ENCODE peak calls at places on chromosome 2, in nine cellular contexts. One of them, this sample, is unnamed.

GRCh38 chr2:173271825-173272224 is 82.8 kb upstream of the CDCA7 start:
- DNase-seq in aorta: no peak
- DNase-seq in PC-9: peak
- DNase-seq in colonic mucosa: no peak
- DNase-seq in stomach: no peak
- DNase-seq in fibroblast of lung: no peak
- DNase-seq in heart right ventricle: no peak
- DNase-seq in GM23248: peak
- DNase-seq in breast epithelium: no peak
- DNase-seq in this sample: no peak

GRCh38 chr2:201093573-201093972 is 21.8 kb downstream of the NDUFB3 start:
- DNase-seq in colonic mucosa: no peak
- DNase-seq in breast epithelium: no peak
- DNase-seq in fibroblast of lung: peak
- DNase-seq in PC-9: no peak
- DNase-seq in aorta: no peak
- DNase-seq in heart right ventricle: no peak
- DNase-seq in GM23248: peak
- DNase-seq in stomach: no peak
- DNase-seq in this sample: no peak

GRCh38 chr2:131046580-131047274 is 46.5 kb downstream of the FAM168B start:
- DNase-seq in aorta: no peak
- DNase-seq in colonic mucosa: no peak
- DNase-seq in breast epithelium: no peak
- DNase-seq in fibroblast of lung: no peak
- DNase-seq in stomach: peak
- DNase-seq in GM23248: no peak
- DNase-seq in PC-9: no peak
- DNase-seq in heart right ventricle: peak
- DNase-seq in this sample: no peak

GRCh38 chr2:98568161-98568956 is 40.0 kb downstream of the COA5 start:
- DNase-seq in PC-9: no peak
- DNase-seq in fibroblast of lung: no peak
- DNase-seq in heart right ventricle: no peak
- DNase-seq in colonic mucosa: no peak
- DNase-seq in stomach: no peak
- DNase-seq in GM23248: peak
- DNase-seq in breast epithelium: no peak
- DNase-seq in aorta: no peak
- DNase-seq in this sample: no peak

GRCh38 chr2:18650221-18650620 is 60.9 kb upstream of the NT5C1B start:
- DNase-seq in colonic mucosa: no peak
- DNase-seq in stomach: no peak
- DNase-seq in fibroblast of lung: no peak
- DNase-seq in PC-9: no peak
- DNase-seq in GM23248: no peak
- DNase-seq in breast epithelium: no peak
- DNase-seq in aorta: no peak
- DNase-seq in heart right ventricle: no peak
- DNase-seq in this sample: no peak

GRCh38 chr2:168211664-168212163 is 35.7 kb downstream of the STK39 start:
- DNase-seq in breast epithelium: no peak
- DNase-seq in aorta: no peak
- DNase-seq in heart right ventricle: no peak
- DNase-seq in fibroblast of lung: no peak
- DNase-seq in colonic mucosa: no peak
- DNase-seq in GM23248: no peak
- DNase-seq in PC-9: no peak
- DNase-seq in stomach: no peak
- DNase-seq in this sample: no peak

GRCh38 chr2:25927357-25927756 is 49.1 kb upstream of the ASXL2 start:
- DNase-seq in stomach: no peak
- DNase-seq in PC-9: no peak
- DNase-seq in fibroblast of lung: no peak
- DNase-seq in breast epithelium: no peak
- DNase-seq in aorta: no peak
- DNase-seq in GM23248: no peak
- DNase-seq in colonic mucosa: no peak
- DNase-seq in heart right ventricle: no peak
- DNase-seq in this sample: no peak

GRCh38 chr2:170324640-170325046 is 146.7 kb downstream of the MYO3B start:
- DNase-seq in aorta: no peak
- DNase-seq in stomach: peak
- DNase-seq in heart right ventricle: no peak
- DNase-seq in colonic mucosa: peak
- DNase-seq in fibroblast of lung: peak
- DNase-seq in GM23248: peak
- DNase-seq in breast epithelium: no peak
- DNase-seq in PC-9: peak
- DNase-seq in this sample: no peak

GRCh38 chr2:118112771-118113334 is 24.6 kb downstream of the INSIG2 start:
- DNase-seq in PC-9: peak
- DNase-seq in heart right ventricle: no peak
- DNase-seq in fibroblast of lung: peak
- DNase-seq in stomach: no peak
- DNase-seq in colonic mucosa: no peak
- DNase-seq in breast epithelium: no peak
- DNase-seq in GM23248: peak
- DNase-seq in aorta: no peak
- DNase-seq in this sample: no peak

GRCh38 chr2:159362816-159363251 is 76.3 kb upstream of the WDSUB1 start:
- DNase-seq in PC-9: no peak
- DNase-seq in breast epithelium: no peak
- DNase-seq in aorta: no peak
- DNase-seq in stomach: no peak
- DNase-seq in GM23248: peak
- DNase-seq in colonic mucosa: no peak
- DNase-seq in fibroblast of lung: peak
- DNase-seq in heart right ventricle: no peak
- DNase-seq in this sample: no peak

GRCh38 chr2:215435809-215436704 is at the start of gene FN1:
- DNase-seq in heart right ventricle: peak
- DNase-seq in aorta: peak
- DNase-seq in PC-9: no peak
- DNase-seq in breast epithelium: peak
- DNase-seq in colonic mucosa: peak
- DNase-seq in stomach: peak
- DNase-seq in fibroblast of lung: peak
- DNase-seq in GM23248: peak
- DNase-seq in this sample: peak

GRCh38 chr2:66695211-66695735 is 260.3 kb downstream of the MEIS1 start:
- DNase-seq in breast epithelium: no peak
- DNase-seq in colonic mucosa: no peak
- DNase-seq in fibroblast of lung: no peak
- DNase-seq in aorta: no peak
- DNase-seq in GM23248: no peak
- DNase-seq in heart right ventricle: no peak
- DNase-seq in PC-9: no peak
- DNase-seq in stomach: no peak
- DNase-seq in this sample: no peak

GRCh38 chr2:66691199-66691975 is 256.5 kb downstream of the MEIS1 start:
- DNase-seq in colonic mucosa: no peak
- DNase-seq in fibroblast of lung: peak
- DNase-seq in aorta: no peak
- DNase-seq in breast epithelium: no peak
- DNase-seq in GM23248: peak
- DNase-seq in stomach: no peak
- DNase-seq in PC-9: no peak
- DNase-seq in heart right ventricle: no peak
- DNase-seq in this sample: no peak

GRCh38 chr2:66694087-66694858 is 259.3 kb downstream of the MEIS1 start:
- DNase-seq in PC-9: no peak
- DNase-seq in breast epithelium: no peak
- DNase-seq in stomach: no peak
- DNase-seq in heart right ventricle: no peak
- DNase-seq in fibroblast of lung: no peak
- DNase-seq in colonic mucosa: no peak
- DNase-seq in GM23248: no peak
- DNase-seq in aorta: no peak
- DNase-seq in this sample: no peak

GRCh38 chr2:66693007-66693965 is 258.4 kb downstream of the MEIS1 start:
- DNase-seq in heart right ventricle: no peak
- DNase-seq in fibroblast of lung: peak
- DNase-seq in GM23248: no peak
- DNase-seq in stomach: no peak
- DNase-seq in breast epithelium: no peak
- DNase-seq in colonic mucosa: no peak
- DNase-seq in PC-9: no peak
- DNase-seq in aorta: no peak
- DNase-seq in this sample: no peak

DNA sequence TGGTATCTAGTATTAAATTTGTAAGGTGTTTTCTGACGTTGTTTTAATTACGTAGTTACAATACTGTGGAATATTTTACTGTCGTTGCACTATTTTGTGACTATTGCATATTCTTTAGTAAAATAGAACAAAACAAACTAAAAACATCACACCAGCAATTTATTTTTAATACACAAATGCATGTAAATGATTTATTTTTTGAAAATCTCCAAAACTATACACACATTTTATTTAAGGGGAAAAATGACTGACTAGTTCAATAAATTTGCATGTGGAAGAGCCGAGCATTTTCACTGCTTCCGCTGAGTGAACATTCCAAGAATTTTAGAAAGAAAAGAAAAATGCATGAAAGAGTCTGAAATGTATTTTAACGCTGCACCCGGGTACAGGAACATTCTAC is 257.6 kb downstream of the MEIS1 start:
- DNase-seq in breast epithelium: no peak
- DNase-seq in aorta: no peak
- DNase-seq in heart right ventricle: no peak
- DNase-seq in fibroblast of lung: peak
- DNase-seq in PC-9: no peak
- DNase-seq in colonic mucosa: no peak
- DNase-seq in stomach: no peak
- DNase-seq in GM23248: no peak
- DNase-seq in this sample: no peak
- H3K4me3 ChIP-seq in breast epithelium: peak
- H3K4me3 ChIP-seq in aorta: no peak
- H3K4me3 ChIP-seq in heart right ventricle: no peak
- H3K4me3 ChIP-seq in fibroblast of lung: no peak
- H3K4me3 ChIP-seq in PC-9: no peak
- H3K4me3 ChIP-seq in colonic mucosa: no peak
- H3K4me3 ChIP-seq in stomach: peak
- H3K4me3 ChIP-seq in GM23248: no peak
- H3K4me3 ChIP-seq in this sample: no peak

DNA sequence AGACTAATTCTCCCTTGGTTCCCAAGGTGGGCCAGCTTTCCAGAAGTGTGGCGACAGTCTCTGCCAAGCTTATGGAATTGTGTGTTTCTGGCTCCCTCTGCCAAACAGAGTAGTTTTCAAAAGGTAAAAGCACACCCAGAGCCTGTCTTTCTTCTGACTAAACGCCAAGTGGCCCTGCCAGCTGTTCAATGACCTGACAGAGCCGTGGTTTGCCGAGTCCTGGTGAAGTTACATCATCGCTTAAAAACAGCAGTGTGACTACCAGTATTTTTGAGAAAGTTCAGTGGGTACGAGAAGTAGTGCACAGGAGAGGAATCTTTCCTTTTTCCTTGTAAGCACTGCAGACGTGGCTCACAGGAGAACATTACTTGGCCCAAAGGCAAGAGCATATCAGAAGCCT is 1.9 kb downstream of the PER2 start:
- DNase-seq in breast epithelium: peak
- DNase-seq in aorta: peak
- DNase-seq in stomach: peak
- DNase-seq in PC-9: peak
- DNase-seq in colonic mucosa: peak
- DNase-seq in GM23248: peak
- DNase-seq in heart right ventricle: peak
- DNase-seq in fibroblast of lung: peak
- DNase-seq in this sample: peak
- H3K27ac ChIP-seq in breast epithelium: peak
- H3K27ac ChIP-seq in aorta: peak
- H3K27ac ChIP-seq in stomach: peak
- H3K27ac ChIP-seq in PC-9: peak
- H3K27ac ChIP-seq in colonic mucosa: peak
- H3K27ac ChIP-seq in GM23248: peak
- H3K27ac ChIP-seq in heart right ventricle: peak
- H3K27ac ChIP-seq in fibroblast of lung: peak
- H3K27ac ChIP-seq in this sample: peak

DNA sequence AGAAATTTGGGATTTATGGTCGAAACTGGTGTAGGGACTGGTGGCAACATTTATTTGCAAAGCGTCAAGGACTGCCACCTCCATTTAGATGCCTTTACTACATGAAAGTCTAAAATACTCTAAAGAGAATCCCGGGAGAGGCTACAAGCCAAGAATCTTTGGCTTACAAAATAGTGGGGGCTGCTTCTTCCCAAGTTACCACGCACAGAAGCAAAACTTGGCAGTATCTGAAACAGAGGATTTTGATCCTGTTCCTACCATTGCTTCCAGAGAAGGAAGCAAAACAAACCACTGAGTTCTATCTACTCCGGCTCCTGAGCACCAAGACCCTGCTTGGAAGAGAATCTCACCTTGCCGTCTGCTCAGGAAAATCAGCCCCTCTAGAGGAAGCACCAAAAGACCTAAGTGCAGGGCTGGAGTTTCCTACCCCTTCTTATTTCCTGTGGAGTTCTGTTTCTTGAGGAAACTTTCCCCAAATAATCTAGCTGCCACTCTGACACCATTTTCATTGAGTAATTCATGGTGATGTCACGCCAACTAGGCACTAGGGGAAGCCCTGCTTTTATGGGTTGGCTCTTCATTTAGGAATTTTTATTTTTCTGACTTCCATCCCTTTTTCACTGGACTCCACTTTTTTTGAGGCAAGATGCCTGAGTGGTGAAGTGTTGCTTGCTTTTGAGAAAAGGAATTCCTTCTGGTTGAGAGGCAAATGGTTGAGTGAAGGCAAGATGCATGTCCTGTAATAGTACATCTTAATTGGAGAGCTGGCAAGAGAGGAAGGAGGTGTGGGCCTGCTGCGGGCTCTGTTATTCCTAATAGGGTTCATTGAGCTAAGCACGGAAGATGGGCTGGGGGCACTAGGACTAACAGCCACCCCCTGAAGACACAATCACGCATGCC is 36.8 kb upstream of the EML4 start:
- DNase-seq in colonic mucosa: no peak
- DNase-seq in PC-9: peak
- DNase-seq in breast epithelium: no peak
- DNase-seq in GM23248: peak
- DNase-seq in fibroblast of lung: peak
- DNase-seq in heart right ventricle: no peak
- DNase-seq in aorta: no peak
- DNase-seq in stomach: no peak
- DNase-seq in this sample: no peak
- H3K4me3 ChIP-seq in colonic mucosa: no peak
- H3K4me3 ChIP-seq in PC-9: peak
- H3K4me3 ChIP-seq in breast epithelium: peak
- H3K4me3 ChIP-seq in GM23248: peak
- H3K4me3 ChIP-seq in fibroblast of lung: no peak
- H3K4me3 ChIP-seq in heart right ventricle: peak
- H3K4me3 ChIP-seq in aorta: no peak
- H3K4me3 ChIP-seq in stomach: peak
- H3K4me3 ChIP-seq in this sample: no peak

DNA sequence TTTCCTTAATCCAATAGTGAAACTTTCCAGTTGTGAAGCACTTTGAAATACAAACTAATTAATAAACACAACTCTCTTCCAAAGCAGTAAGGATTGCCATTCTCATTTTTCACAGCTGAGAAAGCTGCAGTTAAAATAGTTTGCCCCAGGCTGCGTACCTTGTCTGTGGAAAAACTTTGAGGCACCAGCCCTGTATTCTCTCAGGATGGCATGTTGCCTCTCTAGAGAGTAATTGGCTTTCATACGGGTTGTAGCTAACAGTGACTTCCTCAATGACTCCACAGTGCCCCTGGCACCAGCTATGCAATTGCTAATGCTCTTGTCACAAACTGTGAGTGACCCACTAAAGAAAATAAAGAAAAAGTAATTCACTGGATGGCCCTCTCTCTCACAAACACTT is 345.7 kb downstream of the MTX2 start:
- DNase-seq in aorta: no peak
- DNase-seq in breast epithelium: no peak
- DNase-seq in stomach: no peak
- DNase-seq in fibroblast of lung: no peak
- DNase-seq in heart right ventricle: no peak
- DNase-seq in colonic mucosa: no peak
- DNase-seq in PC-9: no peak
- DNase-seq in GM23248: no peak
- DNase-seq in this sample: no peak
- H3K27ac ChIP-seq in aorta: no peak
- H3K27ac ChIP-seq in breast epithelium: no peak
- H3K27ac ChIP-seq in stomach: no peak
- H3K27ac ChIP-seq in fibroblast of lung: no peak
- H3K27ac ChIP-seq in heart right ventricle: no peak
- H3K27ac ChIP-seq in colonic mucosa: no peak
- H3K27ac ChIP-seq in PC-9: no peak
- H3K27ac ChIP-seq in GM23248: no peak
- H3K27ac ChIP-seq in this sample: no peak

This sample was measured in SJSA1.